ENCODE peak calls at places on chromosomes 2 and 18, in six cellular contexts. I is stimulated activated CD8-positive, alpha-beta memory T cell treated with anti-CD3 and anti-CD28 coated beads, Interleukin-15, amount 100 ng/mL, for 24 hours; P is amniotic stem cell; R is NCI-H82; J is lower lobe of right lung; Z is dermis microvascular lymphatic vessel endothelial cell. K is an unnamed sample.

GRCh38 chr18:53380063-53380639 is 844.3 kb downstream of the MBD2 start:
- DNase-seq in J (no peak), I (no peak), R (peak; percentile 57), Z (peak; percentile 48), P (peak; percentile 2), K (peak; percentile 3)

GRCh38 chr2:69026026-69026425 is 13.0 kb downstream of the ANTXR1 start:
- DNase-seq in R (peak; percentile 74), P (no peak), Z (peak; percentile 75), I (no peak), J (no peak), K (peak; percentile 14)

GRCh38 chr18:46335551-46336059 is 231.4 kb downstream of the HAUS1 start:
- DNase-seq in P (no peak), I (no peak), Z (no peak), R (peak; percentile 73), J (no peak), K (no peak)

GRCh38 chr18:22683196-22683676 is 249.9 kb upstream of the RBBP8 start:
- DNase-seq in Z (peak; percentile 67), R (no peak), J (no peak), I (no peak), P (peak; percentile 25), K (peak; percentile 60)

GRCh38 chr2:69132960-69133590 is 120.1 kb downstream of the ANTXR1 start:
- DNase-seq in P (no peak), Z (no peak), R (no peak), I (no peak), J (no peak), K (no peak)

GRCh38 chr2:216571909-216572513 is 61.2 kb upstream of the IGFBP2 start:
- DNase-seq in I (no peak), Z (no peak), R (no peak), J (no peak), P (no peak), K (no peak)

GRCh38 chr2:163736433-163737168 is 793 bp upstream of the FIGN start:
- DNase-seq in Z (peak; percentile 41), R (peak; percentile 93), J (peak; percentile 52), I (no peak), P (no peak), K (peak; percentile 59)

GRCh38 chr2:193695367-193695766 is 1500.6 kb upstream of the TMEFF2 start:
- DNase-seq in P (peak; percentile 7), J (no peak), R (peak; percentile 64), I (no peak), Z (peak; percentile 65), K (peak; percentile 17)

GRCh38 chr2:67561411-67561965 is 164.4 kb downstream of the ETAA1 start:
- DNase-seq in I (no peak), J (no peak), Z (peak; percentile 95), R (no peak), P (no peak), K (peak; percentile 20)

GRCh38 chr18:54777118-54777791 is 51.0 kb upstream of the RAB27B start:
- DNase-seq in P (no peak), R (no peak), I (no peak), Z (no peak), J (no peak), K (no peak)

GRCh38 chr2:229416116-229416694 is 145.1 kb upstream of the PID1 start:
- DNase-seq in R (no peak), I (no peak), P (no peak), J (peak; percentile 84), Z (no peak), K (no peak)

GRCh38 chr2:13522917-13523821 is 806.4 kb downstream of the TRIB2 start:
- DNase-seq in I (no peak), J (no peak), Z (no peak), P (no peak), R (no peak), K (no peak)

GRCh38 chr18:46407471-46408166 is 249.4 kb downstream of the LOXHD1 start:
- DNase-seq in I (no peak), R (no peak), J (no peak), P (peak; percentile 29), Z (no peak), K (no peak)

GRCh38 chr2:206477296-206477695 is 34.0 kb downstream of the ADAM23 start:
- DNase-seq in R (no peak), J (no peak), P (no peak), Z (no peak), I (no peak), K (no peak)

GRCh38 chr2:2662847-2663356 is 331.8 kb upstream of the MYT1L start:
- DNase-seq in P (no peak), I (no peak), J (no peak), Z (no peak), R (no peak), K (no peak)

GRCh38 chr2:129318581-129319421 is 660.7 kb upstream of the RAB6C start:
- DNase-seq in J (no peak), R (no peak), Z (no peak), I (no peak), P (no peak), K (no peak)

GRCh38 chr2:19870792-19871191 is 31.0 kb downstream of the TTC32 start:
- DNase-seq in I (no peak), R (no peak), P (no peak), Z (no peak), J (no peak), K (no peak)

GRCh38 chr2:205717999-205718398 is 35.7 kb downstream of the NRP2 start:
- DNase-seq in I (no peak), Z (no peak), J (no peak), P (no peak), R (no peak), K (no peak)

GRCh38 chr2:240412975-240413812 is 22.3 kb upstream of the GPC1 start:
- DNase-seq in I (no peak), P (no peak), R (no peak), Z (no peak), J (peak; percentile 26), K (no peak)

GRCh38 chr2:196101325-196101981 is 32.8 kb upstream of the DNAH7 start:
- DNase-seq in P (no peak), J (no peak), I (no peak), R (no peak), Z (no peak), K (no peak)

GRCh38 chr2:236976271-236977120 is 109.2 kb upstream of the COPS8 start:
- DNase-seq in J (no peak), I (no peak), R (no peak), P (no peak), Z (no peak), K (no peak)

GRCh38 chr18:23872701-23873550 is 141.6 kb upstream of the TTC39C start:
- DNase-seq in Z (no peak), J (no peak), P (no peak), R (peak; percentile 81), I (no peak), K (no peak)

GRCh38 chr18:21112140-21112473 is 494 bp upstream of the ROCK1 start:
- DNase-seq in R (no peak), Z (no peak), J (no peak), I (peak; percentile 21), P (no peak), K (no peak)

GRCh38 chr2:43559391-43560230 is 36.2 kb downstream of the THADA start:
- DNase-seq in Z (no peak), I (no peak), R (no peak), P (no peak), J (no peak), K (no peak)

GRCh38 chr2:112065966-112066365 is 10.9 kb downstream of the TMEM87B start:
- DNase-seq in R (no peak), J (no peak), P (peak; percentile 57), Z (peak; percentile 19), I (no peak), K (no peak)

GRCh38 chr2:46776687-46777327 is 138.8 kb downstream of the MCFD2 start:
- DNase-seq in J (peak; percentile 60), R (peak; percentile 81), P (peak; percentile 60), I (peak; percentile 12), Z (peak; percentile 76), K (peak; percentile 51)

GRCh38 chr2:70990216-70990615 is 4.5 kb downstream of the TEX261 start:
- DNase-seq in I (no peak), Z (no peak), J (no peak), R (no peak), P (no peak), K (no peak)

GRCh38 chr18:67300498-67300897 is 216.0 kb downstream of the DSEL start:
- DNase-seq in J (no peak), R (peak; percentile 22), P (no peak), I (no peak), Z (no peak), K (no peak)

GRCh38 chr2:33476793-33477190 is 343 bp downstream of the RASGRP3 start:
- DNase-seq in R (no peak), Z (no peak), I (no peak), J (no peak), P (no peak), K (no peak)

GRCh38 chr2:226118471-226119429 is 680.9 kb downstream of the IRS1 start:
- DNase-seq in J (no peak), P (peak; percentile 35), I (no peak), Z (no peak), R (peak; percentile 10), K (no peak)

GRCh38 chr2:127085260-127085666 is 21.7 kb downstream of the BIN1 start:
- DNase-seq in R (no peak), I (no peak), P (no peak), Z (no peak), J (peak; percentile 83), K (no peak)

GRCh38 chr18:80175451-80176235 is 66.6 kb downstream of the ADNP2 start:
- DNase-seq in J (no peak), I (no peak), Z (no peak), P (no peak), R (no peak), K (no peak)